ENCODE peak calls at places on chromosomes 1 and 21, in eight cellular contexts. One of them, this sample, is unnamed. For H3K36me3, the result is how much of the 10 kb centered on the place peaks cover.

GRCh38 chr1:32742132-32742947 is 39.8 kb upstream of the SYNC start:
- DNase-seq in tibial nerve: no peak
- DNase-seq in body of pancreas: peak
- DNase-seq in sigmoid colon: no peak
- DNase-seq in breast epithelium: peak
- DNase-seq in esophagus squamous epithelium: no peak
- DNase-seq in suprapubic skin: no peak
- DNase-seq in transverse colon: peak
- DNase-seq in this sample: peak

GRCh38 chr1:225735252-225736149 is 42.1 kb upstream of the SRP9 start:
- DNase-seq in tibial nerve: peak
- DNase-seq in body of pancreas: peak
- DNase-seq in sigmoid colon: peak
- DNase-seq in breast epithelium: peak
- DNase-seq in esophagus squamous epithelium: no peak
- DNase-seq in suprapubic skin: peak
- DNase-seq in transverse colon: peak
- DNase-seq in this sample: peak

GRCh38 chr1:226404904-226405222 is 3.0 kb downstream of the PARP1 start:
- DNase-seq in tibial nerve: no peak
- DNase-seq in body of pancreas: no peak
- DNase-seq in sigmoid colon: no peak
- DNase-seq in breast epithelium: no peak
- DNase-seq in esophagus squamous epithelium: no peak
- DNase-seq in suprapubic skin: no peak
- DNase-seq in transverse colon: no peak
- DNase-seq in this sample: no peak

GRCh38 chr1:224432141-224432540 is 2.5 kb downstream of the WDR26 start:
- DNase-seq in tibial nerve: no peak
- DNase-seq in body of pancreas: no peak
- DNase-seq in sigmoid colon: no peak
- DNase-seq in breast epithelium: no peak
- DNase-seq in esophagus squamous epithelium: no peak
- DNase-seq in suprapubic skin: no peak
- DNase-seq in transverse colon: no peak
- DNase-seq in this sample: no peak

GRCh38 chr1:16204634-16205332 is 7.7 kb downstream of the ARHGEF19 start:
- DNase-seq in tibial nerve: no peak
- DNase-seq in body of pancreas: peak
- DNase-seq in sigmoid colon: peak
- DNase-seq in breast epithelium: no peak
- DNase-seq in esophagus squamous epithelium: no peak
- DNase-seq in suprapubic skin: no peak
- DNase-seq in transverse colon: peak
- DNase-seq in this sample: peak

GRCh38 chr1:165793951-165794350 is 25.3 kb upstream of the TMCO1 start:
- DNase-seq in tibial nerve: no peak
- DNase-seq in body of pancreas: no peak
- DNase-seq in sigmoid colon: no peak
- DNase-seq in breast epithelium: no peak
- DNase-seq in esophagus squamous epithelium: no peak
- DNase-seq in suprapubic skin: no peak
- DNase-seq in transverse colon: no peak
- DNase-seq in this sample: no peak

GRCh38 chr1:212291505-212292134 is 6.4 kb downstream of the PPP2R5A start:
- DNase-seq in tibial nerve: no peak
- DNase-seq in body of pancreas: no peak
- DNase-seq in sigmoid colon: no peak
- DNase-seq in breast epithelium: no peak
- DNase-seq in esophagus squamous epithelium: no peak
- DNase-seq in suprapubic skin: no peak
- DNase-seq in transverse colon: no peak
- DNase-seq in this sample: no peak

GRCh38 chr1:204093421-204093717 is 20.5 kb downstream of the SOX13 start:
- DNase-seq in tibial nerve: no peak
- DNase-seq in body of pancreas: peak
- DNase-seq in sigmoid colon: no peak
- DNase-seq in breast epithelium: no peak
- DNase-seq in esophagus squamous epithelium: no peak
- DNase-seq in suprapubic skin: no peak
- DNase-seq in transverse colon: peak
- DNase-seq in this sample: no peak

GRCh38 chr1:62321438-62321837 is 2.2 kb upstream of the KANK4 start:
- DNase-seq in tibial nerve: no peak
- DNase-seq in body of pancreas: no peak
- DNase-seq in sigmoid colon: no peak
- DNase-seq in breast epithelium: no peak
- DNase-seq in esophagus squamous epithelium: no peak
- DNase-seq in suprapubic skin: no peak
- DNase-seq in transverse colon: no peak
- DNase-seq in this sample: no peak

GRCh38 chr1:207826557-207827487 is 75.0 kb downstream of the CD46 start:
- DNase-seq in tibial nerve: peak
- DNase-seq in body of pancreas: peak
- DNase-seq in sigmoid colon: peak
- DNase-seq in breast epithelium: no peak
- DNase-seq in esophagus squamous epithelium: no peak
- DNase-seq in suprapubic skin: no peak
- DNase-seq in transverse colon: peak
- DNase-seq in this sample: peak
- H3K4me3 ChIP-seq in tibial nerve: peak
- H3K4me3 ChIP-seq in body of pancreas: no peak
- H3K4me3 ChIP-seq in sigmoid colon: peak
- H3K4me3 ChIP-seq in breast epithelium: peak
- H3K4me3 ChIP-seq in esophagus squamous epithelium: peak
- H3K4me3 ChIP-seq in suprapubic skin: peak
- H3K4me3 ChIP-seq in transverse colon: peak
- H3K4me3 ChIP-seq in this sample: no peak

GRCh38 chr1:229900220-229900619 is 166.8 kb upstream of the GALNT2 start:
- DNase-seq in tibial nerve: no peak
- DNase-seq in body of pancreas: no peak
- DNase-seq in sigmoid colon: no peak
- DNase-seq in breast epithelium: no peak
- DNase-seq in esophagus squamous epithelium: no peak
- DNase-seq in suprapubic skin: no peak
- DNase-seq in transverse colon: no peak
- DNase-seq in this sample: no peak
- H3K36me3 ChIP-seq in tibial nerve: under half
- H3K36me3 ChIP-seq in body of pancreas: under half
- H3K36me3 ChIP-seq in sigmoid colon: under half
- H3K36me3 ChIP-seq in breast epithelium: under half
- H3K36me3 ChIP-seq in esophagus squamous epithelium: under half
- H3K36me3 ChIP-seq in suprapubic skin: under half
- H3K36me3 ChIP-seq in transverse colon: under half
- H3K36me3 ChIP-seq in this sample: under half

GRCh38 chr1:95115708-95116137 is 1.4 kb upstream of the TLCD4 start:
- DNase-seq in tibial nerve: no peak
- DNase-seq in body of pancreas: no peak
- DNase-seq in sigmoid colon: no peak
- DNase-seq in breast epithelium: no peak
- DNase-seq in esophagus squamous epithelium: no peak
- DNase-seq in suprapubic skin: no peak
- DNase-seq in transverse colon: no peak
- DNase-seq in this sample: no peak

GRCh38 chr1:95116666-95117206 is 419 bp upstream of the TLCD4 start:
- DNase-seq in tibial nerve: peak
- DNase-seq in body of pancreas: peak
- DNase-seq in sigmoid colon: peak
- DNase-seq in breast epithelium: peak
- DNase-seq in esophagus squamous epithelium: no peak
- DNase-seq in suprapubic skin: no peak
- DNase-seq in transverse colon: peak
- DNase-seq in this sample: peak

GRCh38 chr1:95113684-95114083 is 3.5 kb upstream of the TLCD4 start:
- DNase-seq in tibial nerve: no peak
- DNase-seq in body of pancreas: no peak
- DNase-seq in sigmoid colon: no peak
- DNase-seq in breast epithelium: no peak
- DNase-seq in esophagus squamous epithelium: no peak
- DNase-seq in suprapubic skin: no peak
- DNase-seq in transverse colon: no peak
- DNase-seq in this sample: no peak

GRCh38 chr1:95118019-95118499 is 904 bp downstream of the TLCD4 start:
- DNase-seq in tibial nerve: no peak
- DNase-seq in body of pancreas: no peak
- DNase-seq in sigmoid colon: no peak
- DNase-seq in breast epithelium: peak
- DNase-seq in esophagus squamous epithelium: no peak
- DNase-seq in suprapubic skin: peak
- DNase-seq in transverse colon: peak
- DNase-seq in this sample: peak

DNA sequence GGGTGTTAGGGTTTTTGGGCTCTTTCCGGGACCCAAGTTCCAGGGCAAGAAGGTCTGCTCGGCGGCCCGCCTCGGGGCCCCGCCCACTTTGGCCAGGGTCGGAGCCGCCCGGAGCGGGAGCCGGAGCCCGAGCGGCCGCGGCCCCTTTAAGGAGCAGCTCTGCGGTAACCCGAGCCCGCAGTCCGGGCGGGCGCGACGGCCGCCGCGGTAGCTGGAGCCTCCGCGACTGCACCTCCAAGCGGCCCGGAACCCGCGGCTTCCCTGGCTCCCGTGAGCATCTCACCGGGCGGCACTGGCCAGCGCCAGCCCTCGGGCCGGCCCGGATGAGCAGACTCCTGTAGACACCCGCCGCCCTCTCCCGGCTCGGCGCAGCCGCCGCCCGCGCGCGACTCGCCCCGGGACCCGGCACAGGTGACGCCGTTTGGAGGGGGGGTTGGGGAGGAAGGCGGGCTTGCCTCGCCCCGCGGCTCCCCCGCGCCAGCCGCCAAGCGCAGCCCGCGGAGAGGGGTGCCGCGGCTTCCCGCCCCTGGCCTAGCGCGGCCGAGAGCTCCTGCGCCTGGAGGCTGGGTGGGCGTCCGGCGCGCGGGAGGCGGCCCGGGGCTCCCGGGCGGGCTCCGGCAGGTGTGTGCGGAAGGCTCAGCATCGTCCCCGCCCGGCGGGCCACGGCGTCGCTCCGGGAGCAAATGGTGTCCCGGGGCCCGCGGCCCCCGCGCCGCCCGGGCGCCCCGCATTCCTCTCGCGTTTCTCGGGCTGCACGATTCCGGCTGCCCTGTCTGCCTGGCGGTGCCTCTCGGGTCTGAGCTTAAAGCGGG is at the start of gene TLCD4:
- DNase-seq in tibial nerve: peak
- DNase-seq in body of pancreas: peak
- DNase-seq in sigmoid colon: peak
- DNase-seq in breast epithelium: no peak
- DNase-seq in esophagus squamous epithelium: no peak
- DNase-seq in suprapubic skin: peak
- DNase-seq in transverse colon: peak
- DNase-seq in this sample: peak
- TF ChIP-seq POLR2A in tibial nerve: no peak
- TF ChIP-seq POLR2A in body of pancreas: peak
- TF ChIP-seq POLR2A in sigmoid colon: no peak
- TF ChIP-seq POLR2A in breast epithelium: no peak
- TF ChIP-seq POLR2A in esophagus squamous epithelium: no peak
- TF ChIP-seq POLR2A in suprapubic skin: no peak
- TF ChIP-seq POLR2A in transverse colon: peak
- TF ChIP-seq POLR2A in this sample: peak

DNA sequence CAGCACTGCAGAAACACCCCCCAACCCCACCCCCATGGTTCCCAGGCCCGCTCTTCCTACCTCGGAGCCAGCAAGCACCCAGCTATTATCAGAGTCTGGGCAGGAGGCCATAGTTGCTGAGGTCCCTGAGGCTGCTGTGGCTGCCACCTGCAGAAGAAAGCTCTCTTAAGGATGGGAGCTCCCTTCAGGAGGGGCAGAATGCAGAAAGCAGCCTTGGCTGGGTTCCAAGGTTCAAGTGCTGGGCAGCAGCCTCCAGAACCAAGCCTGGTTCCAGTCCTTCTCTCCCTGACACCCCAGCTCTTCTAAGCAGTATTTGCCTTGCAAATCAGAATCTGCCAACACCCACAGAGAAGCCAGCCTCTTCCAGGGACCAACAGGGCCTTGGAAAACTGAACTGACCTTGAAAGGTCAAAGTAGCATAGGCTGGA is 2.3 kb downstream of the PBXIP1 start:
- DNase-seq in tibial nerve: no peak
- DNase-seq in body of pancreas: no peak
- DNase-seq in sigmoid colon: no peak
- DNase-seq in breast epithelium: no peak
- DNase-seq in esophagus squamous epithelium: no peak
- DNase-seq in suprapubic skin: no peak
- DNase-seq in transverse colon: no peak
- DNase-seq in this sample: peak
- H3K4me3 ChIP-seq in tibial nerve: no peak
- H3K4me3 ChIP-seq in body of pancreas: no peak
- H3K4me3 ChIP-seq in sigmoid colon: no peak
- H3K4me3 ChIP-seq in breast epithelium: no peak
- H3K4me3 ChIP-seq in esophagus squamous epithelium: peak
- H3K4me3 ChIP-seq in suprapubic skin: no peak
- H3K4me3 ChIP-seq in transverse colon: no peak
- H3K4me3 ChIP-seq in this sample: no peak

DNA sequence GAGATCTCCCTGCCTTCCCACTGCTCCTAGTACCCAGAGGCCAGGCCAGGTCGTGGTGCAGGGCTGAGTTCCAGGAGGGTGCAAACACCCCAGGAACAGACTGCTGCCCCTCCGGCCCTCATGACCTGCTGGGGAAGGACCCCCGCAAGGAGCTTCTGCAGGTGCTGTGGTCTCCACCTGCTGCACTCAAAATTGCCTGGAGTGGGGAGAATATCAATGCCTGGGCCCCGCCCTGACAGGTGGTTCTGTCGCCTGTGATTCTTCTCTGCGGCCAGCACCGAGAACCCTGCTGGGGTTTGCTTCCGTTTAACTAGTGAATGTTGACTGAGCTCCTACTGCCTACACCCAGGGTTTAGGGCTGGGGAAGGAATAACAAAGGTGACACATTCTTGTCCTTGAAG is 2.1 kb upstream of the TFF3 start:
- DNase-seq in tibial nerve: no peak
- DNase-seq in body of pancreas: no peak
- DNase-seq in sigmoid colon: no peak
- DNase-seq in breast epithelium: no peak
- DNase-seq in esophagus squamous epithelium: no peak
- DNase-seq in suprapubic skin: no peak
- DNase-seq in transverse colon: peak
- DNase-seq in this sample: no peak
- H3K36me3 ChIP-seq in tibial nerve: under half
- H3K36me3 ChIP-seq in body of pancreas: under half
- H3K36me3 ChIP-seq in sigmoid colon: under half
- H3K36me3 ChIP-seq in breast epithelium: under half
- H3K36me3 ChIP-seq in esophagus squamous epithelium: under half
- H3K36me3 ChIP-seq in suprapubic skin: under half
- H3K36me3 ChIP-seq in transverse colon: under half
- H3K36me3 ChIP-seq in this sample: under half

GRCh38 chr1:27366411-27367159 is at the start of gene MAP3K6:
- DNase-seq in tibial nerve: peak
- DNase-seq in body of pancreas: peak
- DNase-seq in sigmoid colon: peak
- DNase-seq in breast epithelium: peak
- DNase-seq in esophagus squamous epithelium: peak
- DNase-seq in suprapubic skin: peak
- DNase-seq in transverse colon: peak
- DNase-seq in this sample: peak
- TF ChIP-seq POLR2A in tibial nerve: peak
- TF ChIP-seq POLR2A in body of pancreas: peak
- TF ChIP-seq POLR2A in sigmoid colon: peak
- TF ChIP-seq POLR2A in breast epithelium: peak
- TF ChIP-seq POLR2A in esophagus squamous epithelium: no peak
- TF ChIP-seq POLR2A in suprapubic skin: no peak
- TF ChIP-seq POLR2A in transverse colon: peak
- TF ChIP-seq POLR2A in this sample: peak